ENCODE peak calls at places on chromosomes 7 and 10, in six cellular contexts. One of them, this sample, is unnamed. For H3K36me3, the result is how much of the 10 kb centered on the place peaks cover.

GRCh38 chr10:5589071-5589962 is 64.6 kb downstream of the CALML3 start:
- DNase-seq in cardiac muscle cell: peak
- DNase-seq in CD8-positive, alpha-beta T cell: no peak
- DNase-seq in stomach: no peak
- DNase-seq in endodermal cell: no peak
- DNase-seq in thoracic aorta: no peak
- DNase-seq in this sample: no peak

GRCh38 chr7:131221061-131221460 is 106.6 kb upstream of the MKLN1 start:
- DNase-seq in CD8-positive, alpha-beta T cell: no peak
- DNase-seq in cardiac muscle cell: no peak
- DNase-seq in endodermal cell: no peak
- DNase-seq in thoracic aorta: no peak
- DNase-seq in stomach: no peak
- DNase-seq in this sample: no peak

GRCh38 chr7:82194011-82194410 is 249.6 kb downstream of the CACNA2D1 start:
- DNase-seq in CD8-positive, alpha-beta T cell: no peak
- DNase-seq in thoracic aorta: no peak
- DNase-seq in stomach: no peak
- DNase-seq in endodermal cell: no peak
- DNase-seq in cardiac muscle cell: peak
- DNase-seq in this sample: peak

GRCh38 chr7:151491859-151492258 is 27.8 kb downstream of the RHEB start:
- DNase-seq in cardiac muscle cell: peak
- DNase-seq in endodermal cell: no peak
- DNase-seq in stomach: no peak
- DNase-seq in CD8-positive, alpha-beta T cell: no peak
- DNase-seq in thoracic aorta: no peak
- DNase-seq in this sample: peak

GRCh38 chr7:157018328-157018996 is 8.0 kb upstream of the MNX1 start:
- DNase-seq in stomach: no peak
- DNase-seq in CD8-positive, alpha-beta T cell: no peak
- DNase-seq in thoracic aorta: no peak
- DNase-seq in endodermal cell: peak
- DNase-seq in cardiac muscle cell: no peak
- DNase-seq in this sample: no peak

GRCh38 chr10:52030051-52030867 is 283.8 kb upstream of the DKK1 start:
- DNase-seq in stomach: no peak
- DNase-seq in thoracic aorta: no peak
- DNase-seq in cardiac muscle cell: peak
- DNase-seq in endodermal cell: no peak
- DNase-seq in CD8-positive, alpha-beta T cell: no peak
- DNase-seq in this sample: no peak

GRCh38 chr10:61776615-61777266 is 114.0 kb downstream of the CABCOCO1 start:
- DNase-seq in stomach: no peak
- DNase-seq in cardiac muscle cell: no peak
- DNase-seq in endodermal cell: no peak
- DNase-seq in CD8-positive, alpha-beta T cell: no peak
- DNase-seq in thoracic aorta: no peak
- DNase-seq in this sample: no peak

GRCh38 chr7:95608344-95609173 is 12.2 kb upstream of the PDK4 start:
- DNase-seq in thoracic aorta: peak
- DNase-seq in cardiac muscle cell: peak
- DNase-seq in CD8-positive, alpha-beta T cell: no peak
- DNase-seq in endodermal cell: peak
- DNase-seq in stomach: peak
- DNase-seq in this sample: peak

GRCh38 chr7:84194484-84195260 is at the start of gene SEMA3A:
- DNase-seq in stomach: no peak
- DNase-seq in endodermal cell: peak
- DNase-seq in cardiac muscle cell: peak
- DNase-seq in thoracic aorta: no peak
- DNase-seq in CD8-positive, alpha-beta T cell: no peak
- DNase-seq in this sample: peak

GRCh38 chr7:14332155-14332554 is 342.7 kb upstream of the ETV1 start:
- DNase-seq in CD8-positive, alpha-beta T cell: no peak
- DNase-seq in stomach: no peak
- DNase-seq in endodermal cell: peak
- DNase-seq in thoracic aorta: no peak
- DNase-seq in cardiac muscle cell: peak
- DNase-seq in this sample: peak

GRCh38 chr10:73910764-73911552 is at the start of gene PLAU:
- DNase-seq in endodermal cell: peak
- DNase-seq in thoracic aorta: no peak
- DNase-seq in cardiac muscle cell: peak
- DNase-seq in CD8-positive, alpha-beta T cell: peak
- DNase-seq in stomach: peak
- DNase-seq in this sample: peak

GRCh38 chr7:138885383-138886147 is 87.6 kb upstream of the ATP6V0A4 start:
- DNase-seq in CD8-positive, alpha-beta T cell: no peak
- DNase-seq in stomach: no peak
- DNase-seq in endodermal cell: no peak
- DNase-seq in cardiac muscle cell: no peak
- DNase-seq in thoracic aorta: no peak
- DNase-seq in this sample: no peak

GRCh38 chr7:66460921-66461361 is 167.7 kb upstream of the KCTD7 start:
- DNase-seq in endodermal cell: no peak
- DNase-seq in stomach: no peak
- DNase-seq in thoracic aorta: no peak
- DNase-seq in cardiac muscle cell: no peak
- DNase-seq in CD8-positive, alpha-beta T cell: no peak
- DNase-seq in this sample: peak

GRCh38 chr7:50393076-50393475 is 57.1 kb downstream of the FIGNL1 start:
- DNase-seq in thoracic aorta: no peak
- DNase-seq in stomach: no peak
- DNase-seq in CD8-positive, alpha-beta T cell: no peak
- DNase-seq in endodermal cell: no peak
- DNase-seq in cardiac muscle cell: no peak
- DNase-seq in this sample: no peak

GRCh38 chr7:50393547-50394252 is 56.5 kb downstream of the FIGNL1 start:
- DNase-seq in endodermal cell: no peak
- DNase-seq in thoracic aorta: no peak
- DNase-seq in CD8-positive, alpha-beta T cell: peak
- DNase-seq in cardiac muscle cell: no peak
- DNase-seq in stomach: no peak
- DNase-seq in this sample: no peak

GRCh38 chr7:50389961-50390360 is 60.2 kb downstream of the FIGNL1 start:
- DNase-seq in thoracic aorta: no peak
- DNase-seq in stomach: no peak
- DNase-seq in endodermal cell: no peak
- DNase-seq in CD8-positive, alpha-beta T cell: no peak
- DNase-seq in cardiac muscle cell: no peak
- DNase-seq in this sample: no peak

GRCh38 chr7:50394315-50394714 is 55.8 kb downstream of the FIGNL1 start:
- DNase-seq in stomach: no peak
- DNase-seq in thoracic aorta: no peak
- DNase-seq in endodermal cell: no peak
- DNase-seq in cardiac muscle cell: no peak
- DNase-seq in CD8-positive, alpha-beta T cell: no peak
- DNase-seq in this sample: no peak

GRCh38 chr7:50391386-50391785 is 58.8 kb downstream of the FIGNL1 start:
- DNase-seq in endodermal cell: no peak
- DNase-seq in stomach: no peak
- DNase-seq in cardiac muscle cell: no peak
- DNase-seq in CD8-positive, alpha-beta T cell: no peak
- DNase-seq in thoracic aorta: no peak
- DNase-seq in this sample: no peak
- H3K36me3 ChIP-seq in endodermal cell: under half
- H3K36me3 ChIP-seq in stomach: under half
- H3K36me3 ChIP-seq in cardiac muscle cell: under half
- H3K36me3 ChIP-seq in CD8-positive, alpha-beta T cell: half or more
- H3K36me3 ChIP-seq in thoracic aorta: under half
- H3K36me3 ChIP-seq in this sample: under half

GRCh38 chr10:17716161-17716560 is 35.8 kb upstream of the TMEM236 start:
- DNase-seq in thoracic aorta: no peak
- DNase-seq in endodermal cell: no peak
- DNase-seq in stomach: no peak
- DNase-seq in cardiac muscle cell: no peak
- DNase-seq in CD8-positive, alpha-beta T cell: no peak
- DNase-seq in this sample: peak
- H3K36me3 ChIP-seq in thoracic aorta: under half
- H3K36me3 ChIP-seq in endodermal cell: half or more
- H3K36me3 ChIP-seq in stomach: half or more
- H3K36me3 ChIP-seq in cardiac muscle cell: under half
- H3K36me3 ChIP-seq in CD8-positive, alpha-beta T cell: under half
- H3K36me3 ChIP-seq in this sample: under half

DNA sequence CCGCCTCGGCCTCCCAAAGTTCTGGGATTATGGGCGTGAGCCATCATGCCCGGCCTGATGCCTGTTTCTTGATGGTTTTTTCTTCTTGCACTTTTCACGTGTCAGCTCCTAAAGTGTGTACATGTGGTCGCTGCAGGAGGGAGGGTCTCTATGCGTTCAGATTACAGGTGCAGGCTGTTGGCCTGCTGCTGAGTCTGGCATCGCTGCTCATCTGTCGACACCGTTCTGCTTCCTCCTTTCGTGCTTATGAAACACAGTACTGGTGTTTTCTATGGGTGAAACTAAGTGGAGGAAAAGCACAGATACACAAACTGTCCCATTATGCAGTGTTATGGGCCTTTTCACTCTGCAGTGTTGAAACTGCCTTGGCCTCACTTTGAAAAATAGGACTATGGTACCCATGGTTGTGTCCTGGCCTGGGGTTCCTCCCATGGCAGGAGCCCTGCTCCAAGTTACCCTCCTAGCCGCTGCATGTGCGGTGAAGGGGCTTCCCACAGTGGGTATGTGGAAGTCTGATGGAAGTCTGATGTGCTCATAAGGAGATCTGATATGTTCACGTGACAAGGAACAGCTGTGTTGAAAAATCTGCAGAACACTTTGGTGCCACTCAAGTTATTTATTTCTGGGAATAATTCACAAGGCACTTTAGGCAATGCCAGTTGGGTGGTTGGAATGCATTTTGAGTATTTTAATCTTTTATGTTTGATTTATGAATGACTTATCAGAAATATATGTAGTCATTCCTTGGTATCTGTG is 23.6 kb downstream of the OGDH start:
- DNase-seq in cardiac muscle cell: no peak
- DNase-seq in endodermal cell: no peak
- DNase-seq in CD8-positive, alpha-beta T cell: no peak
- DNase-seq in stomach: no peak
- DNase-seq in thoracic aorta: no peak
- DNase-seq in this sample: no peak
- H3K36me3 ChIP-seq in cardiac muscle cell: under half
- H3K36me3 ChIP-seq in endodermal cell: under half
- H3K36me3 ChIP-seq in CD8-positive, alpha-beta T cell: under half
- H3K36me3 ChIP-seq in stomach: under half
- H3K36me3 ChIP-seq in thoracic aorta: under half
- H3K36me3 ChIP-seq in this sample: under half

GRCh38 chr7:149490083-149490482 is 7.5 kb downstream of the ZNF746 start:
- DNase-seq in CD8-positive, alpha-beta T cell: no peak
- DNase-seq in stomach: no peak
- DNase-seq in endodermal cell: no peak
- DNase-seq in thoracic aorta: no peak
- DNase-seq in cardiac muscle cell: no peak
- DNase-seq in this sample: no peak

GRCh38 chr7:149494738-149495368 is 2.8 kb downstream of the ZNF746 start:
- DNase-seq in cardiac muscle cell: peak
- DNase-seq in stomach: no peak
- DNase-seq in thoracic aorta: no peak
- DNase-seq in CD8-positive, alpha-beta T cell: no peak
- DNase-seq in endodermal cell: no peak
- DNase-seq in this sample: no peak

GRCh38 chr7:149495785-149496641 is 1.6 kb downstream of the ZNF746 start:
- DNase-seq in CD8-positive, alpha-beta T cell: no peak
- DNase-seq in thoracic aorta: peak
- DNase-seq in endodermal cell: no peak
- DNase-seq in cardiac muscle cell: peak
- DNase-seq in stomach: peak
- DNase-seq in this sample: peak

GRCh38 chr7:149496642-149497391 is 792 bp downstream of the ZNF746 start:
- DNase-seq in thoracic aorta: no peak
- DNase-seq in CD8-positive, alpha-beta T cell: peak
- DNase-seq in cardiac muscle cell: peak
- DNase-seq in stomach: peak
- DNase-seq in endodermal cell: peak
- DNase-seq in this sample: peak

GRCh38 chr7:149493366-149493765 is 4.2 kb downstream of the ZNF746 start:
- DNase-seq in stomach: no peak
- DNase-seq in CD8-positive, alpha-beta T cell: no peak
- DNase-seq in cardiac muscle cell: no peak
- DNase-seq in endodermal cell: no peak
- DNase-seq in thoracic aorta: no peak
- DNase-seq in this sample: no peak
- H3K36me3 ChIP-seq in stomach: half or more
- H3K36me3 ChIP-seq in CD8-positive, alpha-beta T cell: under half
- H3K36me3 ChIP-seq in cardiac muscle cell: under half
- H3K36me3 ChIP-seq in endodermal cell: under half
- H3K36me3 ChIP-seq in thoracic aorta: under half
- H3K36me3 ChIP-seq in this sample: under half

GRCh38 chr7:5350600-5351385 is 68.0 kb downstream of the SLC29A4 start:
- DNase-seq in stomach: no peak
- DNase-seq in CD8-positive, alpha-beta T cell: no peak
- DNase-seq in thoracic aorta: no peak
- DNase-seq in endodermal cell: peak
- DNase-seq in cardiac muscle cell: no peak
- DNase-seq in this sample: no peak

GRCh38 chr7:5352440-5353010 is 69.8 kb downstream of the SLC29A4 start:
- DNase-seq in endodermal cell: no peak
- DNase-seq in thoracic aorta: no peak
- DNase-seq in cardiac muscle cell: no peak
- DNase-seq in stomach: no peak
- DNase-seq in CD8-positive, alpha-beta T cell: no peak
- DNase-seq in this sample: no peak

GRCh38 chr7:5349437-5350173 is 66.9 kb downstream of the SLC29A4 start:
- DNase-seq in cardiac muscle cell: no peak
- DNase-seq in thoracic aorta: no peak
- DNase-seq in stomach: no peak
- DNase-seq in endodermal cell: peak
- DNase-seq in CD8-positive, alpha-beta T cell: no peak
- DNase-seq in this sample: no peak

GRCh38 chr7:5350174-5350463 is 67.4 kb downstream of the SLC29A4 start:
- DNase-seq in stomach: no peak
- DNase-seq in cardiac muscle cell: no peak
- DNase-seq in CD8-positive, alpha-beta T cell: no peak
- DNase-seq in endodermal cell: peak
- DNase-seq in thoracic aorta: no peak
- DNase-seq in this sample: no peak

GRCh38 chr7:5351508-5352265 is 68.9 kb downstream of the SLC29A4 start:
- DNase-seq in stomach: no peak
- DNase-seq in cardiac muscle cell: no peak
- DNase-seq in thoracic aorta: no peak
- DNase-seq in CD8-positive, alpha-beta T cell: no peak
- DNase-seq in endodermal cell: peak
- DNase-seq in this sample: no peak
- H3K36me3 ChIP-seq in stomach: half or more
- H3K36me3 ChIP-seq in cardiac muscle cell: under half
- H3K36me3 ChIP-seq in thoracic aorta: half or more
- H3K36me3 ChIP-seq in CD8-positive, alpha-beta T cell: under half
- H3K36me3 ChIP-seq in endodermal cell: half or more
- H3K36me3 ChIP-seq in this sample: under half

This sample was measured in bronchial epithelial cell.